ENCODE peak calls at places on chromosomes 3 and 15, in four cellular contexts. C is neural progenitor cell, O is body of pancreas, G is mesendoderm. X is an unnamed sample.

GRCh38 chr3:122123885-122124284 is 59.6 kb upstream of the CASR start:
- DNase-seq in G (no peak), O (no peak), C (no peak), X (no peak)

GRCh38 chr15:66952756-66953522 is 112.5 kb upstream of the SMAD3 start:
- DNase-seq in O (no peak), C (no peak), G (no peak), X (no peak)

GRCh38 chr3:129343643-129344360 is 65.1 kb downstream of the HMCES start:
- DNase-seq in O (peak), G (peak), C (peak), X (no peak)

GRCh38 chr3:29183346-29184087 is 97.4 kb upstream of the RBMS3 start:
- DNase-seq in C (no peak), O (no peak), G (no peak), X (peak)

GRCh38 chr3:172685331-172686214 is 25.3 kb downstream of the NCEH1 start:
- DNase-seq in C (no peak), G (no peak), O (no peak), X (peak)

GRCh38 chr15:39596358-39597051 is 15.6 kb downstream of the THBS1 start:
- DNase-seq in G (no peak), O (no peak), C (no peak), X (no peak)

GRCh38 chr15:40746916-40747418 is 8.1 kb downstream of the RMDN3 start:
- DNase-seq in O (no peak), G (peak), C (no peak), X (no peak)

GRCh38 chr3:159616234-159616825 is 372.3 kb upstream of the IL12A start:
- DNase-seq in C (peak), G (peak), O (no peak), X (peak)

GRCh38 chr15:63971904-63972303 is 74.4 kb downstream of the DAPK2 start:
- DNase-seq in G (no peak), O (no peak), C (no peak), X (no peak)

GRCh38 chr15:89781055-89781454 is 4.9 kb downstream of the MESP2 start:
- DNase-seq in G (no peak), C (no peak), O (no peak), X (peak)

GRCh38 chr15:96869122-96869521 is 538.6 kb downstream of the NR2F2 start:
- DNase-seq in C (no peak), G (no peak), O (no peak), X (no peak)

GRCh38 chr3:107590786-107591185 is 68.0 kb downstream of the BBX start:
- DNase-seq in O (no peak), C (no peak), G (no peak), X (no peak)

GRCh38 chr3:53677406-53677805 is 168.8 kb downstream of the CHDH start:
- DNase-seq in O (no peak), G (no peak), C (no peak), X (no peak)

GRCh38 chr15:74964794-74965193 is 8.2 kb upstream of the RPP25 start:
- DNase-seq in C (no peak), O (no peak), G (no peak), X (no peak)

GRCh38 chr3:37995652-37996641 is 5.4 kb downstream of the VILL start:
- DNase-seq in G (no peak), C (no peak), O (no peak), X (no peak)

GRCh38 chr15:41233367-41233771 is 2.3 kb downstream of the CHP1 start:
- DNase-seq in G (no peak), C (no peak), O (no peak), X (peak)

GRCh38 chr15:91142097-91142744 is 42.2 kb downstream of the SV2B start:
- DNase-seq in O (no peak), G (peak), C (peak), X (peak)

GRCh38 chr3:4718179-4718736 is 225.1 kb downstream of the ITPR1 start:
- DNase-seq in C (no peak), O (no peak), G (no peak), X (no peak)

GRCh38 chr3:36864180-36865053 is 80.4 kb downstream of the TRANK1 start:
- DNase-seq in O (no peak), C (no peak), G (no peak), X (no peak)

GRCh38 chr3:117752984-117753717 is 1043.6 kb downstream of the TUSC7 start:
- DNase-seq in G (no peak), O (no peak), C (no peak), X (no peak)

GRCh38 chr15:98980899-98981228 is 26.7 kb downstream of the PGPEP1L start:
- DNase-seq in O (no peak), C (no peak), G (no peak), X (no peak)

GRCh38 chr3:172550347-172550943 is 27.2 kb upstream of the TNFSF10 start:
- DNase-seq in C (no peak), G (no peak), O (no peak), X (peak)

GRCh38 chr3:130377960-130378676 is 32.6 kb downstream of the COL6A5 start:
- DNase-seq in C (no peak), O (no peak), G (no peak), X (no peak)

GRCh38 chr15:39854161-39854560 is 65.9 kb downstream of the GPR176 start:
- DNase-seq in G (no peak), C (no peak), O (no peak), X (no peak)

GRCh38 chr3:46665763-46666470 is 27.6 kb downstream of the ALS2CL start:
- DNase-seq in O (peak), G (no peak), C (no peak), X (no peak)

GRCh38 chr3:100602506-100603444 is 6.6 kb upstream of the ADGRG7 start:
- DNase-seq in G (peak), C (no peak), O (no peak), X (peak)

GRCh38 chr3:37862219-37862711 is 585 bp downstream of the CTDSPL start:
- DNase-seq in O (peak), G (peak), C (peak), X (peak)

GRCh38 chr3:131690800-131691199 is 188.0 kb upstream of the MRPL3 start:
- DNase-seq in O (no peak), G (no peak), C (no peak), X (no peak)

GRCh38 chr3:188123170-188123920 is 30.6 kb upstream of the LPP start:
- DNase-seq in C (no peak), O (no peak), G (no peak), X (no peak)

GRCh38 chr3:188646592-188646991 is 492.6 kb downstream of the LPP start:
- DNase-seq in C (no peak), O (no peak), G (no peak), X (no peak)

GRCh38 chr3:126208618-126209256 is 28.4 kb upstream of the ALDH1L1 start:
- DNase-seq in G (no peak), C (no peak), O (peak), X (peak)

GRCh38 chr3:143751643-143752178 is 96.6 kb downstream of the SLC9A9 start:
- DNase-seq in O (no peak), C (no peak), G (no peak), X (no peak)

GRCh38 chr15:87967951-87968350 is 288.6 kb downstream of the NTRK3 start:
- DNase-seq in O (no peak), C (no peak), G (no peak), X (no peak)

GRCh38 chr3:108127301-108127988 is 36.6 kb upstream of the CD47 start:
- DNase-seq in O (no peak), C (peak), G (peak), X (peak)

GRCh38 chr3:33115024-33115768 is 1.4 kb downstream of the CRTAP start:
- DNase-seq in O (peak), C (peak), G (peak), X (peak)
- H3K27ac ChIP-seq in O (no peak), C (peak), G (peak), X (peak)

GRCh38 chr15:84903751-84904150 is 19.3 kb downstream of the SLC28A1 start:
- DNase-seq in C (no peak), G (no peak), O (no peak), X (no peak)
- H3K27ac ChIP-seq in C (no peak), G (no peak), O (no peak), X (no peak)

GRCh38 chr3:120604382-120604781 is 8.2 kb downstream of the NDUFB4 start:
- DNase-seq in G (no peak), C (no peak), O (no peak), X (no peak)
- H3K27ac ChIP-seq in G (no peak), C (no peak), O (no peak), X (no peak)

DNA sequence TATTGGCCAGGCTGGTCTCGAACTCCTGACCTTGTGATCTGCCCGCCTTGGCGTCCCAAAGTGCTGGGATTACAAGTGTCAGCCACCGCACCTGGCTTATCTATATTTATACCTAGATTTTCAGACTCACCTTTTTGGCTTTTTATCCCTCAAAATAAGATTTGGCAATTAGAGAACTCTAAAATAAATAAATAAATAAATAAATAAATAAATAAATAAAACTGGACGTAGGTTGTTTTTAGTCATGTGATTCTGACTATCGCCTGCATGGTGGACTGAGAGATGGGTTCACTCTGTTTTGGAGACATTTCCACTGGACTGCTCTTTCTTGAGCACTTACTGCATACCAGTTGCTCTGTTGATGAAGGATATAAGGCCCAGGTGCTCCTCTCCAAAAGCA is 46.2 kb upstream of the AKAP13 start:
- DNase-seq in C (no peak), O (no peak), G (no peak), X (no peak)
- H3K27ac ChIP-seq in C (no peak), O (no peak), G (no peak), X (no peak)

GRCh38 chr3:66415867-66416428 is 84.9 kb downstream of the LRIG1 start:
- DNase-seq in C (no peak), G (no peak), O (no peak), X (no peak)

GRCh38 chr3:66416556-66417304 is 84.1 kb downstream of the LRIG1 start:
- DNase-seq in G (peak), C (no peak), O (no peak), X (no peak)

GRCh38 chr3:66418432-66419052 is 82.3 kb downstream of the LRIG1 start:
- DNase-seq in C (no peak), G (no peak), O (peak), X (no peak)

GRCh38 chr3:66414846-66415245 is 86.0 kb downstream of the LRIG1 start:
- DNase-seq in O (no peak), C (no peak), G (no peak), X (no peak)

DNA sequence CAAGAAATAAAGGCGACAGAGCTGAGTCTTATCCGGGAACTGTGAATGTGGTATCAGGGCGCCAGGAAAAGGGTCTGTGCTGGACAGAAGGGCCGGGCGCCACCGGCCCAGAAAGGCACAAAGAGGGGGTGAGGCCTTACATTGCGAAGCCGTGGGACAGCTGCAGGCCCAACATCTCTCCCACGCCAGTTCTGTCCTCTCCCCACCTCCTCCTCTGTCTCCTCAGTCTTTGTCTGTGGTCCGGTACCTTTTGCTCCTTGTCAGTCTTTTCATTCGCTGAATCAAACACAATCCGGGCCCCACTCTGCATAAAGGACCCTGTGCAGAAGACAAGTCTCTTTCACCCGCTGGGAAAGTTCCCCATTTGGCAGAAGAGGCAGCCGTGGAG is 81.8 kb downstream of the LRIG1 start:
- DNase-seq in C (no peak), G (no peak), O (no peak), X (no peak)
- H3K27ac ChIP-seq in C (peak), G (no peak), O (peak), X (no peak)

GRCh38 chr3:169811606-169812123 is 1.0 kb upstream of the LRRIQ4 start:
- DNase-seq in C (no peak), O (no peak), G (no peak), X (no peak)
- H3K27ac ChIP-seq in C (no peak), O (peak), G (no peak), X (no peak)

GRCh38 chr15:55277715-55278114 is 11.9 kb downstream of the RAB27A start:
- DNase-seq in C (no peak), G (no peak), O (no peak), X (no peak)
- H3K27ac ChIP-seq in C (no peak), G (no peak), O (no peak), X (no peak)